ENCODE peak calls at places on chromosomes 1 and 21, in four cellular contexts. S, P, Z and M are unnamed samples.

GRCh38 chr1:163928649-163929048 is 606.9 kb downstream of the NUF2 start:
- DNase-seq in S (no peak), P (no peak), Z (no peak), M (no peak)

GRCh38 chr1:35855016-35855700 is 27.9 kb upstream of the AGO1 start:
- DNase-seq in S (no peak), P (no peak), Z (no peak), M (no peak)

GRCh38 chr1:2345297-2346075 is 45.9 kb downstream of the MORN1 start:
- DNase-seq in S (peak; percentile 10), P (no peak), Z (no peak), M (no peak)

GRCh38 chr21:29382029-29382654 is 83.4 kb downstream of the BACH1 start:
- DNase-seq in S (no peak), P (no peak), Z (no peak), M (no peak)

GRCh38 chr21:26587621-26588260 is 14.7 kb upstream of the CYYR1 start:
- DNase-seq in S (no peak), P (no peak), Z (no peak), M (no peak)

GRCh38 chr1:238562376-238562775 is 671.7 kb upstream of the ZP4 start:
- DNase-seq in S (no peak), P (no peak), Z (no peak), M (no peak)

GRCh38 chr21:42830456-42831455 is 48.6 kb downstream of the WDR4 start:
- DNase-seq in S (no peak), P (no peak), Z (peak; percentile 46), M (no peak)

GRCh38 chr1:177256153-177256814 is 85.5 kb downstream of the BRINP2 start:
- DNase-seq in S (peak; percentile 64), P (no peak), Z (peak; percentile 65), M (no peak)

GRCh38 chr1:164786980-164787833 is 228.2 kb downstream of the PBX1 start:
- DNase-seq in S (peak; percentile 78), P (peak; percentile 31), Z (peak; percentile 90), M (peak; percentile 16)

GRCh38 chr1:150322310-150322709 is 977 bp downstream of the PRPF3 start:
- DNase-seq in S (no peak), P (no peak), Z (no peak), M (no peak)

GRCh38 chr1:159943908-159944622 is 1.3 kb downstream of the IGSF9 start:
- DNase-seq in S (no peak), P (no peak), Z (peak; percentile 46), M (no peak)

GRCh38 chr1:53329183-53329544 is 1.3 kb upstream of the LRP8 start:
- DNase-seq in S (no peak), P (no peak), Z (peak; percentile 41), M (no peak)

GRCh38 chr1:153617677-153618076 is 1.6 kb upstream of the S100A14 start:
- DNase-seq in S (peak; percentile 84), P (no peak), Z (peak; percentile 94), M (peak; percentile 61)

GRCh38 chr1:80218112-80218511 is 1211.6 kb upstream of the ADGRL4 start:
- DNase-seq in S (no peak), P (no peak), Z (no peak), M (no peak)

GRCh38 chr1:43007377-43008105 is 48.9 kb upstream of the SLC2A1 start:
- DNase-seq in S (no peak), P (no peak), Z (peak; percentile 58), M (no peak)

GRCh38 chr1:9128161-9128519 is 762 bp downstream of the GPR157 start:
- DNase-seq in S (peak; percentile 51), P (no peak), Z (peak; percentile 66), M (no peak)

GRCh38 chr1:109877320-109877771 is 33.3 kb upstream of the CSF1 start:
- DNase-seq in S (peak; percentile 68), P (no peak), Z (peak; percentile 66), M (no peak)

GRCh38 chr1:162265983-162266382 is 110.7 kb downstream of the SPATA46 start:
- DNase-seq in S (no peak), P (no peak), Z (no peak), M (no peak)

GRCh38 chr1:224703702-224704408 is 87.7 kb downstream of the CNIH3 start:
- DNase-seq in S (no peak), P (no peak), Z (no peak), M (no peak)

GRCh38 chr1:33358114-33358770 is 37.3 kb upstream of the A3GALT2 start:
- DNase-seq in S (no peak), P (no peak), Z (no peak), M (no peak)

GRCh38 chr1:110393691-110394564 is 3.1 kb upstream of the SLC16A4 start:
- DNase-seq in S (no peak), P (no peak), Z (peak; percentile 65), M (no peak)

GRCh38 chr1:236947794-236948193 is 56.4 kb downstream of the MT1HL1 start:
- DNase-seq in S (no peak), P (no peak), Z (no peak), M (no peak)

DNA sequence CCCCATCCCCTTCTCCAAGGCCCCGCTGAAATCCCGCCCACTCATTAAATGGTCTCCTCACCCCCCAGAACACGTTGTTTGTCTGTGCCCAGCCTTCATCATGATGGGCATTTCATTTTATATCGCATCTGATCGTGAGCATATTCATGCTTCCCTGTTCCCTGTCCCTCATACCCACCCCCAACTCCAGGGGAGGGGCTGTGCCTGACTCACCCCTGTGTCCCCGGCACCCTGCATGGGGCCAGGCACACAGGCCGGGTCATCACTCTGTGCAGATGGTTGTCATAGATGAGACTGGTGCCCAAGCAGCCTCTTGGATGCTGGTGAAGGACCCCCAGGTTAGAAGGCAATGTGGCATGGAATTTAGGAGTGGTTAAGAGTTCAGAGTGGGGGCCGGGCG is 11.0 kb downstream of the CAMK2N1 start:
- DNase-seq in S (no peak), P (no peak), Z (peak; percentile 57), M (no peak)
- H3K27me3 ChIP-seq in S (peaks cover 48% of the 10 kb centered on the region), P (peaks cover 24% of the 10 kb centered on the region), Z (peaks cover 7% of the 10 kb centered on the region), M (no peaks in the 10 kb centered on the region)

GRCh38 chr1:3393024-3393986 is 61.2 kb upstream of the ARHGEF16 start:
- DNase-seq in S (peak; percentile 76), P (no peak), Z (no peak), M (no peak)
- H3K27me3 ChIP-seq in S (peaks cover 51% of the 10 kb centered on the region), P (no peaks in the 10 kb centered on the region), Z (peaks cover 18% of the 10 kb centered on the region), M (no peaks in the 10 kb centered on the region)

DNA sequence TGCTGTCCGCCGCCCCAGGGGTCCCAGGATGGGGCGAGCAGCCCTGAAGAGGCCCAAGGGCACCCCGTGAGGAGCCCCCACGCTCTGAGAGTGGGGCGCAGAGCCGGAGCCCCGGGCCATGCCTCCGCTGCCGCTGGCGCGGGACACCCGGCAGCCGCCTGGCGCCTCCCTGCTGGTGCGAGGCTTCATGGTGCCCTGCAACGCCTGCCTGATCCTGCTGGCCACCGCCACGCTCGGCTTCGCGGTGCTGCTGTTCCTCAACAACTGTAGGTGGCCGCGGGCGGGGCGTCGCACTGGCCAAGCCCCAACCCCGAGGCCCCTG is 14.5 kb downstream of the AGRN start:
- DNase-seq in S (no peak), P (no peak), Z (no peak), M (no peak)
- H3K27me3 ChIP-seq in S (peaks cover 12% of the 10 kb centered on the region), P (no peaks in the 10 kb centered on the region), Z (peaks cover 19% of the 10 kb centered on the region), M (no peaks in the 10 kb centered on the region)

GRCh38 chr1:84997667-84998600 is 1.0 kb upstream of the MCOLN2 start:
- DNase-seq in S (peak; percentile 13), P (no peak), Z (no peak), M (peak; percentile 57)

GRCh38 chr1:85001742-85002141 is 4.8 kb upstream of the MCOLN2 start:
- DNase-seq in S (no peak), P (no peak), Z (no peak), M (no peak)

GRCh38 chr1:84995484-84996334 is 1.2 kb downstream of the MCOLN2 start:
- DNase-seq in S (no peak), P (no peak), Z (no peak), M (peak; percentile 73)

GRCh38 chr1:84996846-84997666 is at the start of gene MCOLN2:
- DNase-seq in S (peak; percentile 27), P (peak; percentile 27), Z (peak; percentile 70), M (peak; percentile 77)

GRCh38 chr1:84998642-84999280 is 1.8 kb upstream of the MCOLN2 start:
- DNase-seq in S (no peak), P (peak; percentile 50), Z (peak; percentile 82), M (peak; percentile 52)
- H3K27me3 ChIP-seq in S (peaks cover 66% of the 10 kb centered on the region), P (no peaks in the 10 kb centered on the region), Z (peaks cover 10% of the 10 kb centered on the region), M (no peaks in the 10 kb centered on the region)

GRCh38 chr21:36700295-36700960 is 1.5 kb downstream of the SIM2 start:
- DNase-seq in S (no peak), P (no peak), Z (no peak), M (no peak)

GRCh38 chr21:36702622-36702968 is 3.7 kb downstream of the SIM2 start:
- DNase-seq in S (no peak), P (no peak), Z (peak; percentile 7), M (no peak)

GRCh38 chr21:36699546-36700294 is 805 bp downstream of the SIM2 start:
- DNase-seq in S (no peak), P (no peak), Z (no peak), M (no peak)

GRCh38 chr21:36701912-36702621 is 3.2 kb downstream of the SIM2 start:
- DNase-seq in S (no peak), P (no peak), Z (peak; percentile 19), M (no peak)

DNA sequence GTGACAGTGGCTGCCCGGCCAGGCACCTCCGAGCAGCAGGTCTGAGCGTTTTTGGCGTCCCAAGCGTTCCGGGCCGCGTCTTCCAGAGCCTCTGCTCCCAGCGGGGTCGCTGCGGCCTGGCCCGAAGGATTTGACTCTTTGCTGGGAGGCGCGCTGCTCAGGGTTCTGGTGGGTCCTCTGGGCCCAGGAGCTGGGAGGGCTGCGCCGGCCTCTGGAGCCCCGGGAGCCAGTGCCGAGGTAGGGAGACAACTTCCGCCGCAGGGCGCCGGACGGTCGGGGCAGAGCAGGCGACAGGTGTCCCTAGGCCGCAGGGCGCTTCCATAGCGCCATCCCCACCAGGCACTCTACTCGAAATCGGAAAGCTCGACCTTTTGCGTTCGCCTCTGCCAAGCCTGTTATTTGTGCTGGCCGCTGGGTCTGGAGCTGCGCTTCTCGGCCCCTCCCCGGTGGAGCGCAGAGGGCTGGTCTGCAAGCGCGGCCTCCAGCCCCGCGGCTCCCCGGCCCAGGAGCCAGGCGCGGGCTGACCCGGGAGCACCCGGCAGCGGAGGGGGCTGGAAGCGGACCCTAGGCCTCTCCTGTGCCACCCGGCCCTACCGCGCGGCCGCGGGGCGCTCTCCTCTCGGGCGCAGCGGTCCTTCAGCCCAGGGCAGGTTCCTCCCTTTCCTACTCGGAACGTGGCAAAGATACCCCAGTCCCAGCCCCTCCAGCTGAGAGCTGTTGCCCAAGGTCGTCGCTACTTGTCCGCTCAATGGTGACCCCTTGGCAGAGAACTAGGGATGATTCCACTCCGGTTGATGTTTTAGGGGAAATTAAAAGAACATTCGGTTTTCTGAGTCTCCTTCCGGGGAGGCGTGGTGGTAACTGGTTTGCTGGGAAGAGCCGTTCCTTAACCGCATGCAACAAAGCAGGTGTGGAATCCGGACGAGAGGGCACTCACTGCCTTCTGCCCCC is 2.3 kb downstream of the SIM2 start:
- DNase-seq in S (no peak), P (no peak), Z (no peak), M (no peak)
- H3K27me3 ChIP-seq in S (peaks cover 100% of the 10 kb centered on the region), P (peaks cover 59% of the 10 kb centered on the region), Z (peaks cover 80% of the 10 kb centered on the region), M (peaks cover 11% of the 10 kb centered on the region)

DNA sequence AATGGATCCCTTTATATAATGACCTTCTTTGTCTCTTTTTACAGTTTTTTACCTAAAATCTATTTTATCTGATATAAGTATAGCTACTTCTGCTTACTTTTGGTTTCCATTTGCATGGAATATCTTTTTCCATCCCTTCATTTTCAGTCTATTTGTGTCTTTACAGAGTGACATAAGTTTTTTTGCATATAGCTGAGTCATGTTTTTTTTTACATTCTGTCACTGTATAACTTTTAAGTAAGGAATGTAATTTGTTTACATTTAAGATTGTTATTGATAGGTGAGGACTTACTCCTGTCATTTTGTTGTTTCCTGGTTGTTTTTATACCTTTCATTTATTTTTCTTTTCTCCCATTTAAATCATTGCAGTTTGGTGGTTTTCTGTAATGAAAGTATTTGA is 402.7 kb upstream of the ADGRL2 start:
- DNase-seq in S (no peak), P (no peak), Z (no peak), M (no peak)
- H3K27me3 ChIP-seq in S (no peaks in the 10 kb centered on the region), P (no peaks in the 10 kb centered on the region), Z (no peaks in the 10 kb centered on the region), M (no peaks in the 10 kb centered on the region)